ENCODE peak calls at places on chromosomes 1 and 21, in seven cellular contexts. T is A673, F is Peyer's patch, V is OCI-LY7, C is brain microvascular endothelial cell, N is transverse colon, W is heart right ventricle. I is an unnamed sample.

GRCh38 chr21:23452384-23453083 is 2154.7 kb downstream of the MRPL39 start:
- DNase-seq in T (peak; percentile 36), C (no peak), W (no peak), F (no peak), V (no peak), N (no peak), I (no peak)

GRCh38 chr1:72230746-72231145 is 51.6 kb downstream of the NEGR1 start:
- DNase-seq in V (no peak), T (no peak), F (no peak), C (no peak), N (no peak), W (no peak), I (peak; percentile 1)

GRCh38 chr1:207084701-207085180 is 3.9 kb upstream of the C4BPB start:
- DNase-seq in W (no peak), C (peak; percentile 59), T (peak; percentile 72), N (peak; percentile 58), F (no peak), V (peak; percentile 60), I (peak; percentile 75)

GRCh38 chr1:94122201-94122970 is 1.4 kb upstream of the ABCA4 start:
- DNase-seq in C (peak; percentile 82), F (no peak), W (no peak), N (no peak), T (no peak), V (no peak), I (no peak)

GRCh38 chr1:198333744-198334143 is 176.9 kb downstream of the NEK7 start:
- DNase-seq in V (no peak), T (no peak), F (no peak), C (no peak), W (no peak), N (no peak), I (peak; percentile 53)

GRCh38 chr1:221263831-221264767 is 384.9 kb downstream of the HLX start:
- DNase-seq in C (peak; percentile 78), V (peak; percentile 66), W (no peak), T (peak; percentile 83), F (no peak), N (peak; percentile 22), I (peak; percentile 25)

GRCh38 chr1:79760521-79760920 is 754.0 kb upstream of the ADGRL4 start:
- DNase-seq in N (no peak), F (no peak), V (no peak), T (no peak), W (no peak), C (no peak), I (no peak)

GRCh38 chr1:8396083-8396911 is 78.4 kb downstream of the SLC45A1 start:
- DNase-seq in C (peak; percentile 49), T (peak; percentile 82), W (no peak), V (no peak), F (no peak), N (no peak), I (no peak)

GRCh38 chr21:26070822-26071425 is 99.6 kb downstream of the APP start:
- DNase-seq in T (peak; percentile 90), V (peak; percentile 38), C (peak; percentile 48), F (no peak), N (peak; percentile 35), W (no peak), I (no peak)

GRCh38 chr1:80008934-80009333 is 1002.4 kb upstream of the ADGRL4 start:
- DNase-seq in C (no peak), F (no peak), T (no peak), W (no peak), N (no peak), V (no peak), I (no peak)

GRCh38 chr1:20233866-20234265 is 47.5 kb upstream of the PLA2G2C start:
- DNase-seq in C (no peak), N (no peak), T (no peak), F (no peak), V (peak; percentile 24), W (no peak), I (no peak)

GRCh38 chr1:88291902-88292301 is 392.2 kb upstream of the PKN2 start:
- DNase-seq in C (no peak), N (no peak), V (no peak), T (no peak), F (no peak), W (no peak), I (no peak)

GRCh38 chr1:171494086-171494485 is 8.8 kb downstream of the PRRC2C start:
- DNase-seq in N (no peak), W (no peak), V (no peak), C (no peak), T (no peak), F (no peak), I (no peak)

GRCh38 chr1:22418852-22419480 is 32.7 kb upstream of the ZBTB40 start:
- DNase-seq in F (no peak), N (no peak), V (peak; percentile 41), C (peak; percentile 67), W (no peak), T (peak; percentile 33), I (no peak)

GRCh38 chr21:29342394-29342957 is 43.8 kb downstream of the BACH1 start:
- DNase-seq in N (peak; percentile 24), V (no peak), W (peak; percentile 67), T (peak; percentile 83), F (no peak), C (peak; percentile 96), I (peak; percentile 80)

GRCh38 chr1:10504259-10504658 is 29.5 kb downstream of the PEX14 start:
- DNase-seq in F (no peak), V (no peak), C (no peak), W (no peak), N (no peak), T (no peak), I (no peak)

GRCh38 chr1:81179239-81179638 is 621.5 kb upstream of the ADGRL2 start:
- DNase-seq in W (no peak), N (no peak), C (peak; percentile 93), T (no peak), V (no peak), F (no peak), I (peak; percentile 79)

GRCh38 chr1:150236614-150236934 is 662 bp upstream of the ANP32E start:
- DNase-seq in F (no peak), C (no peak), T (no peak), N (no peak), V (no peak), W (no peak), I (no peak)

GRCh38 chr1:193313354-193314140 is 127.1 kb upstream of the B3GALT2 start:
- DNase-seq in F (peak; percentile 66), C (no peak), N (peak; percentile 19), W (no peak), T (no peak), V (no peak), I (no peak)

GRCh38 chr1:198151688-198152087 is 5.1 kb upstream of the NEK7 start:
- DNase-seq in N (no peak), F (no peak), T (peak; percentile 59), W (no peak), C (no peak), V (no peak), I (no peak)

DNA sequence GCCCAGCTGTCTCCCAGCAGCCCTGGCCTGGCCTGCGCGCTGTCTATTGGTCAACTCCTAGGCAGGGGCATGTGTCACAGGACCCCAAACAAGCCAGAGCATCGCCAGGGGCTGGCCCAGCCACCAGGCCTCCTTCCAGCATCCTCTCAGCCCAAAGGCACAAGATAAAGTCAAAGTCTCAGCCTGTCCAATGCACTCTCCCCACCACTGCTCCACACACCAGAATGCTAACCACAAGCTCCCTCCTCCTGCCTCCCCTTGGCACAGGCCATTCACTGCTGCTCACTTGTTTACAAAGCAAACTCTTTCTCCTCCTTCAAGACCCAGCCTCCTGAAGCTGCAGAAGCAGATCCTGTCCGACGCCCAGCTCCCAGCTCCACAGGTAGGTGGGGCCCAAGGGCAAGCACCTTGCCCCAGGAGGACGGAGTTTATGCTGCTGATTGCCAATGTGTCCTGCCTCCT is 133.4 kb downstream of the DMRTB1 start:
- DNase-seq in C (peak; percentile 33), T (no peak), W (no peak), F (peak; percentile 62), N (peak; percentile 21), V (peak; percentile 5), I (no peak)
- TF ChIP-seq CTCF in C (peak; percentile 14), T (no peak), W (no peak), F (no peak), N (no peak), V (no peak), I (no peak)

GRCh38 chr1:6594977-6595740 is 7.5 kb downstream of the KLHL21 start:
- DNase-seq in F (no peak), C (no peak), N (no peak), T (no peak), W (no peak), V (no peak), I (no peak)

GRCh38 chr1:6599141-6599975 is 3.3 kb downstream of the KLHL21 start:
- DNase-seq in T (no peak), V (peak; percentile 61), C (no peak), W (no peak), N (peak; percentile 49), F (peak; percentile 49), I (peak; percentile 80)

GRCh38 chr1:6597777-6598131 is 4.9 kb downstream of the KLHL21 start:
- DNase-seq in F (no peak), W (no peak), C (no peak), V (no peak), T (no peak), N (no peak), I (no peak)

GRCh38 chr1:6596351-6596750 is 6.3 kb downstream of the KLHL21 start:
- DNase-seq in W (no peak), V (no peak), F (no peak), T (no peak), C (no peak), N (no peak), I (no peak)

GRCh38 chr1:6596886-6597776 is 5.5 kb downstream of the KLHL21 start:
- DNase-seq in W (no peak), V (no peak), N (no peak), T (no peak), F (no peak), C (no peak), I (no peak)
- H3K27ac ChIP-seq in W (peak overlapping the region; percentile 99), V (no peak overlapping the region), N (no peak overlapping the region), T (no peak overlapping the region), F (peak overlapping the region; percentile 35), C (no peak overlapping the region), I (peak overlapping the region; percentile 98)

GRCh38 chr1:113390871-113391642 is 742 bp downstream of the MAGI3 start:
- DNase-seq in T (peak; percentile 39), N (peak; percentile 62), C (no peak), V (peak; percentile 53), F (peak; percentile 81), W (peak; percentile 58), I (peak; percentile 23)
- TF ChIP-seq CTCF in T (peak; percentile 16), N (no peak), C (peak; percentile 1), V (no peak), F (no peak), W (peak; percentile 9), I (no peak)

DNA sequence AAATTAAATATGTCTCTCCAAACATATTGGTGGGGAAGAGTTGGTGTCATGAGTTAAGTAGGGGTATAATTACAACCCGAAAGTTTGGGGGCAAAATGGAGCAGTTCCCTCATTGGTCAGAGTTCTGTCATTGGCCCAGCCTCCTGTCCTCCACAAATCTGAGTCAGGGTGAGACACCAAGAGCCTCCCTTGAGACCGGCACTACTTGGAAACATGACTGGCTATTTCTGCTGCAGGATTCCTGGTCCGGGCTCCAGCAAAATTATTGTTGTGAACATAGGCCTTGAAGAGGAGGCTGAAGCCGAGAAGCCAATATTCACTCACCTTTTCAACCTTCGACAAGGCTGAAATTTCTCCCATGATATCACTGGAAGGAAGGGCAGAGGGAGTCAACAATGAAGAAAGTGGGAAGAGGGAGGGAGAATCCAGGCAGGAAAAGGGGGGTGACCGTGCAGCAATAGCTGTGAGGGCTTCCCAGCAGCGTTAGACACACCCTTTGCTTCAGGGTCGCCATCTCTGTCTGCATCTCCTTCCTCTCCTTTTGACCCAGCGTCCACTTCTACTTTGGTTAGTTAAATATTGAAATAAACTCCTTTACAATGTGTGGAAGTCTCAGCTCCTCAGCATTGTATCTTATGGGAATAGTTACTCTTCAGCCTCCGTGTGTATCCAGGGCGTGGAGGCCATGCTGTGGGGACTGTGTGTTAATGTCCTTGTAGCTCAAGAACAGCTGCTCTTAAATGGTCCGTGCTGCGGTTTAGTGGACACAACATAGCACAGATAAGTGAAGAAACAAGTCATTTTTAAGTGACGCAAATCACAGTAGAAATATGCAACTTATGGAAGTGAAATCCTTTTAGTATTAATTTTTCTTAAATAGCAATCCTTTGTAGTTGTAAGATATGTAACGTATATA is 307.4 kb downstream of the DISC1 start:
- DNase-seq in V (no peak), T (no peak), W (no peak), N (no peak), F (no peak), C (no peak), I (no peak)
- H3K27ac ChIP-seq in V (no peak overlapping the region), T (no peak overlapping the region), W (peak overlapping the region; percentile 12), N (peak overlapping the region; percentile 4), F (no peak overlapping the region), C (no peak overlapping the region), I (no peak overlapping the region)